ENCODE peak calls at places on chromosomes 16 and 17, in four cellular contexts. Z is GDM1, O is LoVo, B is left colon. W is an unnamed sample.

GRCh38 chr17:38724337-38724988 is 5.7 kb upstream of the CISD3 start:
- DNase-seq in Z (no peak), O (no peak), B (peak; percentile 79), W (peak; percentile 79)

GRCh38 chr17:70124723-70125122 is 44.6 kb upstream of the KCNJ2 start:
- DNase-seq in Z (no peak), O (no peak), B (no peak), W (no peak)

GRCh38 chr17:57900991-57901743 is 51.3 kb upstream of the MRPS23 start:
- DNase-seq in Z (no peak), O (peak; percentile 34), B (no peak), W (no peak)

GRCh38 chr16:48105976-48106375 is 49.8 kb downstream of the ABCC12 start:
- DNase-seq in Z (no peak), O (no peak), B (no peak), W (no peak)

GRCh38 chr16:66300037-66300436 is 66.5 kb upstream of the CDH5 start:
- DNase-seq in Z (no peak), O (no peak), B (no peak), W (no peak)

GRCh38 chr16:14289692-14290340 is 218.7 kb downstream of the MRTFB start:
- DNase-seq in Z (no peak), O (no peak), B (no peak), W (no peak)

GRCh38 chr16:1678500-1679098 is 520 bp downstream of the JPT2 start:
- DNase-seq in Z (peak; percentile 9), O (peak; percentile 56), B (peak; percentile 56), W (no peak)

GRCh38 chr16:80065565-80065964 is 465.0 kb upstream of the MAF start:
- DNase-seq in Z (no peak), O (no peak), B (no peak), W (no peak)

GRCh38 chr16:88747588-88748301 is 37.3 kb downstream of the PIEZO1 start:
- DNase-seq in Z (peak; percentile 73), O (no peak), B (peak; percentile 78), W (no peak)

GRCh38 chr17:40329981-40330794 is 21.2 kb downstream of the RARA start:
- DNase-seq in Z (peak; percentile 68), O (no peak), B (peak; percentile 43), W (no peak)

W was measured in psoas muscle.